ENCODE peak calls at places on chromosome 11, in eight cellular contexts. O is uterus; F is CD8-positive, alpha-beta memory T cell; Z is thoracic aorta; S is aorta; L is HCT116; X is iPS DF 6.9; R is H9. N is an unnamed sample.

GRCh38 chr11:8593935-8594909 is at the start of gene STK33:
- DNase-seq in O (peak; percentile 39), F (peak; percentile 7), Z (no peak), S (no peak), L (peak; percentile 34), X (no peak), R (peak; percentile 86), N (no peak)

GRCh38 chr11:69525516-69526452 is 44.3 kb downstream of the LINC01488 start:
- DNase-seq in O (no peak), F (no peak), Z (no peak), S (no peak), L (no peak), X (no peak), R (peak; percentile 20), N (no peak)

GRCh38 chr11:61198948-61199523 is 4.3 kb upstream of the PGA3 start:
- DNase-seq in O (no peak), F (no peak), Z (no peak), S (no peak), L (no peak), X (no peak), R (no peak), N (no peak)

GRCh38 chr11:111303476-111303875 is 5.1 kb downstream of the POU2AF3 start:
- DNase-seq in O (no peak), F (no peak), Z (no peak), S (no peak), L (no peak), X (no peak), R (no peak), N (no peak)

GRCh38 chr11:46363031-46363407 is 15.8 kb downstream of the DGKZ start:
- DNase-seq in O (peak; percentile 56), F (no peak), Z (no peak), S (peak; percentile 88), L (no peak), X (no peak), R (no peak), N (peak; percentile 64)

GRCh38 chr11:79342236-79342635 is 98.6 kb downstream of the TENM4 start:
- DNase-seq in O (no peak), F (no peak), Z (no peak), S (no peak), L (no peak), X (no peak), R (no peak), N (no peak)

GRCh38 chr11:60077216-60077817 is 11.1 kb upstream of the MS4A2 start:
- DNase-seq in O (no peak), F (no peak), Z (no peak), S (no peak), L (no peak), X (no peak), R (no peak), N (no peak)

GRCh38 chr11:57347336-57347735 is 9.2 kb downstream of the P2RX3 start:
- DNase-seq in O (no peak), F (no peak), Z (no peak), S (no peak), L (no peak), X (no peak), R (no peak), N (no peak)

GRCh38 chr11:13052130-13052541 is 43.0 kb downstream of the RASSF10 start:
- DNase-seq in O (no peak), F (no peak), Z (no peak), S (no peak), L (no peak), X (no peak), R (no peak), N (no peak)

GRCh38 chr11:10544491-10545470 is 3.8 kb upstream of the RNF141 start:
- DNase-seq in O (no peak), F (no peak), Z (no peak), S (peak; percentile 34), L (no peak), X (no peak), R (no peak), N (no peak)

GRCh38 chr11:20327377-20327776 is 36.1 kb upstream of the HTATIP2 start:
- DNase-seq in O (no peak), F (no peak), Z (no peak), S (no peak), L (no peak), X (no peak), R (no peak), N (no peak)

GRCh38 chr11:28910926-28911325 is 802.7 kb downstream of the METTL15 start:
- DNase-seq in O (no peak), F (no peak), Z (no peak), S (no peak), L (no peak), X (no peak), R (no peak), N (no peak)

GRCh38 chr11:44835979-44836378 is 109.2 kb downstream of the TSPAN18 start:
- DNase-seq in O (no peak), F (no peak), Z (no peak), S (no peak), L (no peak), X (no peak), R (no peak), N (no peak)
- H3K27me3 ChIP-seq in O (no peaks in the 10 kb centered on the region), F (no peaks in the 10 kb centered on the region), Z (no peaks in the 10 kb centered on the region), S (no peaks in the 10 kb centered on the region), L (no peaks in the 10 kb centered on the region), X (no peaks in the 10 kb centered on the region), R (no peaks in the 10 kb centered on the region), N (peaks cover 5% of the 10 kb centered on the region)

GRCh38 chr11:2781413-2782274 is 81.8 kb upstream of the KCNQ1OT1 start:
- DNase-seq in O (peak; percentile 13), F (no peak), Z (peak; percentile 1), S (peak; percentile 37), L (no peak), X (no peak), R (no peak), N (peak; percentile 4)

GRCh38 chr11:2780850-2781412 is 81.1 kb upstream of the KCNQ1OT1 start:
- DNase-seq in O (no peak), F (no peak), Z (no peak), S (no peak), L (no peak), X (no peak), R (no peak), N (no peak)

GRCh38 chr11:2779499-2779980 is 79.7 kb upstream of the KCNQ1OT1 start:
- DNase-seq in O (no peak), F (no peak), Z (no peak), S (no peak), L (no peak), X (no peak), R (no peak), N (no peak)

GRCh38 chr11:2778630-2779498 is 79.1 kb upstream of the KCNQ1OT1 start:
- DNase-seq in O (peak; percentile 77), F (no peak), Z (peak; percentile 12), S (peak; percentile 86), L (no peak), X (no peak), R (peak; percentile 28), N (peak; percentile 95)

GRCh38 chr11:2779981-2780849 is 80.4 kb upstream of the KCNQ1OT1 start:
- DNase-seq in O (peak; percentile 33), F (no peak), Z (peak; percentile 1), S (peak; percentile 55), L (no peak), X (no peak), R (peak; percentile 28), N (peak; percentile 2)
- H3K4me1 ChIP-seq in O (peaks cover 4% of the 10 kb centered on the region), F (no peaks in the 10 kb centered on the region), Z (peaks cover 27% of the 10 kb centered on the region), S (no peaks in the 10 kb centered on the region), L (peaks cover 28% of the 10 kb centered on the region), X (no peaks in the 10 kb centered on the region), R (no peaks in the 10 kb centered on the region), N (peaks cover 27% of the 10 kb centered on the region)

GRCh38 chr11:105609341-105609781 is 512 bp upstream of the GRIA4 start:
- DNase-seq in O (no peak), F (no peak), Z (no peak), S (no peak), L (peak; percentile 23), X (no peak), R (peak; percentile 51), N (no peak)

GRCh38 chr11:105609832-105610781 is at the start of gene GRIA4:
- DNase-seq in O (no peak), F (no peak), Z (no peak), S (peak; percentile 58), L (no peak), X (no peak), R (peak; percentile 70), N (no peak)

GRCh38 chr11:105611837-105612480 is 2.1 kb downstream of the GRIA4 start:
- DNase-seq in O (no peak), F (no peak), Z (no peak), S (no peak), L (no peak), X (no peak), R (no peak), N (no peak)

GRCh38 chr11:105611414-105611813 is 1.5 kb downstream of the GRIA4 start:
- DNase-seq in O (no peak), F (no peak), Z (no peak), S (no peak), L (no peak), X (no peak), R (no peak), N (no peak)

DNA sequence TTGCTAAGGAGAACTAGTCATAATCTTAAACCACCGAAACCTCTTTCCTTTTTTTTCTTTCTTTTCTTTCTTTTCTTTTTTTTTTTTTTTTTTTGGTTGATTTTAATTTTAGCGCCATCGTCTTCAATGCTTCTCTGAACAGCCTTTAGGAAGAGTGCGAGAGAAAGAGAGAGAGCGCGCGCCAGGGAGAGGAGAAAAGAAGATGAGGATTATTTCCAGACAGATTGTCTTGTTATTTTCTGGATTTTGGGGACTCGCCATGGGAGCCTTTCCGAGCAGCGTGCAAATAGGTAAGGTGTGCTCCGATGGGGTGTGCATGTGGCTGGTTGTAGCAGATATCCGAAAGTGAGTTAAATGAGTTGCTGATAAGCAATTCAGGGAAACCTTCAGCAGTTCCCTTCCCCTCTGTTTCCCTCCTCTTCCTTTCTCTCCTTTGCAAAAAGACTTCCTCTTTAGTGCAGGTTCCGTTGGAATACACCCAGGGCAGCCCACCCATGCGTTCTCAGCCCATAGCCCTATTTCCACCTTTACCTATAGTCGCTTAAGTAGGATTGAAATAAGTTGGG is 1.0 kb downstream of the GRIA4 start:
- DNase-seq in O (no peak), F (no peak), Z (no peak), S (no peak), L (no peak), X (no peak), R (no peak), N (no peak)
- H3K27me3 ChIP-seq in O (peaks cover 18% of the 10 kb centered on the region), F (no peaks in the 10 kb centered on the region), Z (no peaks in the 10 kb centered on the region), S (no peaks in the 10 kb centered on the region), L (peaks cover 9% of the 10 kb centered on the region), X (no peaks in the 10 kb centered on the region), R (no peaks in the 10 kb centered on the region), N (peaks cover 21% of the 10 kb centered on the region)

GRCh38 chr11:35389897-35390462 is 29.4 kb downstream of the SLC1A2 start:
- DNase-seq in O (no peak), F (no peak), Z (no peak), S (no peak), L (no peak), X (no peak), R (no peak), N (no peak)

GRCh38 chr11:35391922-35392813 is 27.2 kb downstream of the SLC1A2 start:
- DNase-seq in O (peak; percentile 84), F (peak; percentile 64), Z (peak; percentile 21), S (peak; percentile 91), L (peak; percentile 49), X (peak; percentile 48), R (peak; percentile 87), N (peak; percentile 52)

GRCh38 chr11:35390737-35391682 is 28.3 kb downstream of the SLC1A2 start:
- DNase-seq in O (no peak), F (no peak), Z (no peak), S (no peak), L (no peak), X (no peak), R (no peak), N (no peak)

GRCh38 chr11:35394941-35395340 is 24.4 kb downstream of the SLC1A2 start:
- DNase-seq in O (no peak), F (no peak), Z (no peak), S (no peak), L (no peak), X (no peak), R (no peak), N (no peak)

GRCh38 chr11:35393093-35393492 is 26.3 kb downstream of the SLC1A2 start:
- DNase-seq in O (no peak), F (no peak), Z (no peak), S (no peak), L (no peak), X (no peak), R (no peak), N (no peak)
- H3K4me1 ChIP-seq in O (no peaks in the 10 kb centered on the region), F (peaks cover 16% of the 10 kb centered on the region), Z (peaks cover 11% of the 10 kb centered on the region), S (no peaks in the 10 kb centered on the region), L (peaks cover 15% of the 10 kb centered on the region), X (peaks cover 2% of the 10 kb centered on the region), R (no peaks in the 10 kb centered on the region), N (peaks cover 4% of the 10 kb centered on the region)

N was measured in gastrocnemius medialis.